ENCODE peak calls at places on chromosome 18, in eight cellular contexts. B is stimulated activated CD4-positive, alpha-beta T cell treated with anti-CD3 and anti-CD28 coated beads, Interleukin-15, amount 100 ng/mL, for 24 hours; I is T-helper 2 cell; X is CD4-positive, alpha-beta memory T cell; K is kidney tubule cell; Y is hypothalamus; T is adrenal gland; P is B cell. N is an unnamed sample.

GRCh38 chr18:45370190-45371010 is 244.9 kb upstream of the SLC14A2 start:
- DNase-seq in B (no peak), I (no peak), X (no peak), K (no peak), Y (no peak), T (peak; percentile 14), P (no peak), N (no peak)

GRCh38 chr18:48800479-48800876 is 150.3 kb downstream of the SMAD7 start:
- DNase-seq in B (no peak), I (no peak), X (no peak), K (no peak), Y (no peak), T (no peak), P (no peak), N (no peak)

GRCh38 chr18:74457743-74458465 is 796 bp upstream of the DIPK1C start:
- DNase-seq in B (no peak), I (no peak), X (no peak), K (no peak), Y (peak; percentile 53), T (no peak), P (no peak), N (no peak)

GRCh38 chr18:50614838-50615237 is 55.0 kb downstream of the MAPK4 start:
- DNase-seq in B (no peak), I (no peak), X (no peak), K (peak; percentile 9), Y (no peak), T (peak; percentile 93), P (no peak), N (no peak)

GRCh38 chr18:78777992-78778391 is 201.6 kb upstream of the SALL3 start:
- DNase-seq in B (no peak), I (no peak), X (no peak), K (no peak), Y (no peak), T (no peak), P (no peak), N (no peak)

GRCh38 chr18:35024965-35025364 is 16.2 kb upstream of the MAPRE2 start:
- DNase-seq in B (no peak), I (no peak), X (no peak), K (peak; percentile 53), Y (no peak), T (peak; percentile 91), P (no peak), N (no peak)

GRCh38 chr18:37922162-37922561 is 356.6 kb upstream of the CELF4 start:
- DNase-seq in B (no peak), I (no peak), X (no peak), K (no peak), Y (no peak), T (no peak), P (no peak), N (no peak)

GRCh38 chr18:76399613-76400391 is 95.2 kb downstream of the ZNF516 start:
- DNase-seq in B (no peak), I (no peak), X (no peak), K (no peak), Y (no peak), T (no peak), P (no peak), N (no peak)

GRCh38 chr18:47682876-47683275 is 247.6 kb downstream of the SMAD2 start:
- DNase-seq in B (no peak), I (no peak), X (no peak), K (no peak), Y (no peak), T (no peak), P (no peak), N (no peak)

N was measured in immature natural killer cell.